ENCODE peak calls at places on chromosomes 1 and 21, in four cellular contexts. M is K562, S is HepG2, E is H1. U is an unnamed sample.

GRCh38 chr1:158146165-158146564 is 34.5 kb upstream of the CD1D start:
- DNase-seq in M (no peak), S (no peak), E (no peak), U (no peak)

GRCh38 chr1:220786337-220787068 is at the start of gene MTARC1:
- DNase-seq in M (no peak), S (peak; percentile 86), E (no peak), U (no peak)

GRCh38 chr1:11984121-11984520 is 3.9 kb downstream of the MFN2 start:
- DNase-seq in M (peak; percentile 45), S (no peak), E (no peak), U (no peak)

GRCh38 chr1:182259963-182260362 is 131.6 kb downstream of the GLUL start:
- DNase-seq in M (no peak), S (no peak), E (no peak), U (no peak)

GRCh38 chr1:205991237-205991636 is 12.0 kb downstream of the RAB7B start:
- DNase-seq in M (no peak), S (no peak), E (no peak), U (no peak)

GRCh38 chr1:24871306-24871901 is 58.7 kb downstream of the RUNX3 start:
- DNase-seq in M (no peak), S (no peak), E (no peak), U (no peak)

GRCh38 chr1:44696789-44697188 is 22.3 kb downstream of the ARMH1 start:
- DNase-seq in M (no peak), S (no peak), E (no peak), U (no peak)

GRCh38 chr1:86183711-86184252 is 27.2 kb upstream of the COL24A1 start:
- DNase-seq in M (no peak), S (no peak), E (no peak), U (no peak)

GRCh38 chr1:30520461-30520860 is 202.9 kb downstream of the MATN1 start:
- DNase-seq in M (no peak), S (no peak), E (no peak), U (no peak)

GRCh38 chr1:219555031-219555667 is 57.8 kb downstream of the ZC3H11B start:
- DNase-seq in M (no peak), S (no peak), E (peak; percentile 44), U (no peak)

GRCh38 chr1:155324717-155325595 is 4.3 kb downstream of the RUSC1 start:
- DNase-seq in M (peak; percentile 76), S (peak; percentile 45), E (peak; percentile 41), U (peak; percentile 44)

GRCh38 chr1:201807958-201808632 is 20.9 kb upstream of the IPO9 start:
- DNase-seq in M (no peak), S (no peak), E (no peak), U (no peak)

DNA sequence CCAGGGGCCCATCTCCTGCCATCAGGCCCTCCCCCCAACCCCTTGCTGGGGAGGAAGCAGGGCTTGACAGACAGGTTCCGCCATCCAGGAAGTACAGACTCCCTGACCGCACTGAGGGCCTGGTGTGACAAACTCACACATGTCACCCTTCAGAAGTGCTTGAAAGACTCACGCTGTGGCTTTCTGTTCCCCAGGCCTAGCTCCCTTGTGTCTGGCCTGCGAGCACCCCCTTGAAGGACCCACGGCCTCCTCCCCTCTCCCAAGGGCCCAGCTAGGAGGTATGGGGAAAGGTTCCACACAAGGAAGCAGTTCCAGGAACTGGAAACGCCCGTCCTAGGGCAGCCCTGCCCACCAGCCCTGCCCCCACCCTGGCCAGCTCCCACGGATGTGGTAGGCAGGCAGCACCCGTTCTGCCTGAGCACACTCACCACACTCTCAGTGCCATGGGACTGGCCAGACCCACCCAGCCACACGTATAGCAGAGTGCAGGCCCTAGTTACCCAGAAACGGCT is 26.7 kb downstream of the SLC2A1 start:
- DNase-seq in M (peak; percentile 57), S (no peak), E (no peak), U (no peak)
- H2AFZ ChIP-seq in M (no peak overlapping the region), S (no peak overlapping the region), E (no peak overlapping the region), U (no peak overlapping the region)

GRCh38 chr1:41314781-41315481 is 46.3 kb upstream of the FOXO6 start:
- DNase-seq in M (no peak), S (no peak), E (no peak), U (no peak)
- TF ChIP-seq FOSL1 in M (no peak), S (no peak), E (no peak), U (no peak)

DNA sequence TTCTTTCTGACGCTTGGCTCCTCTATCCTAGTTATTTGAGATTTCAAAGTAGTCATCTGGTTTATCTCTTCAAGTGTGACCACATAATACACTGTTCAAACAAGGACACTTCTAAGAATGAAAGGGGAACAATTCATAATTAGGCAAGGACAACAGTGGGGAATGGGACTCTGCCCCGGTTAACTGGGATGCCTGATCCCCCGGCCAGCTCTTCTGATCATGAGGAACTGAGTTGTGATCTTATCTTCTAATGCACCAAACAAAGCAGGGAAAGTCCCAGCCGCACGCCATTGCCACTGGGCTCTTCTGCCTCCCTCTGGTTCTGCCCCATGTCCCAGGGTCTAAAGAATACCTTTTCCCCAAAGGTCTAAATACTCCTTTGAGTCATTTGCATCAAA is 158.2 kb upstream of the IRF2BP2 start:
- DNase-seq in M (no peak), S (peak; percentile 56), E (no peak), U (no peak)
- H3K9ac ChIP-seq in M (no peak overlapping the region), S (peak overlapping the region; percentile 68), E (no peak overlapping the region), U (no peak overlapping the region)

DNA sequence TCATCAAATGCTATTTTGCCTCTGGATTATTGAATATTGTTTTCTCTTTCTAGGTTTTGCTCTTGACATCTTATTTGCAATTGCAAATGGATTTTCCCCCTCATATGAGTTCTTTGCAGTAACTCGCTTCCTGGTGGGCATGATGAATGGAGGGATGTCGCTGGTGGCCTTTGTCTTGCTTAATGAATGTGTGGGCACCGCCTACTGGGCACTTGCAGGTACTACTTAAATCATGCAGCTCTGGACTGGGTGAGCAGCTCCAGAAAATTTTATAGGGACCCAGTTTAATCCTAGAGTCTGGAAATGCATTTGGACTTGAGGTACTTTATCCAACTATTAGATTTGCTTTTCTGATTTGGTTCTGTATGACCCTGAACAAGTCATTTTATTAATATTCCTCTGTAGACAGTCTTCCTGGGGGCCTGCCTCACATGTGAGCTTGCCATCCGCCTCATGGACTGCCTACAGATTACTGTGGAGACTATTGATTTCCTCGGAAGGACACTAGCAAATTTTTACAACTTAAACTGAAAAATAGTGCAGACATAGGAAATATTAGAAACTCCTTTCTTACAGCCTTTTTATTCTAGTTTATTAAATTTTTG is 44.5 kb downstream of the SLC22A15 start:
- DNase-seq in M (peak; percentile 61), S (peak; percentile 67), E (peak; percentile 33), U (peak; percentile 57)
- H2AFZ ChIP-seq in M (no peak overlapping the region), S (no peak overlapping the region), E (no peak overlapping the region), U (no peak overlapping the region)

GRCh38 chr21:26169061-26169610 is 1.4 kb downstream of the APP start:
- DNase-seq in M (no peak), S (peak; percentile 41), E (no peak), U (peak; percentile 29)
- TF ChIP-seq FOSL1 in M (no peak), S (no peak), E (no peak), U (no peak)

GRCh38 chr21:33932731-33933130 is 17.1 kb upstream of the ATP5PO start:
- DNase-seq in M (no peak), S (no peak), E (no peak), U (no peak)
- H3K9ac ChIP-seq in M (no peak overlapping the region), S (no peak overlapping the region), E (no peak overlapping the region), U (no peak overlapping the region)